ENCODE peak calls at places on chromosomes 13 and 19, in nine cellular contexts. H, C, Y, S, M, O, T, D and J are unnamed samples.

GRCh38 chr19:50777830-50778303 is 7.6 kb downstream of the GPR32 start:
- DNase-seq in H (peak), C (no peak), Y (no peak), S (no peak), M (no peak), O (no peak), T (no peak), D (no peak), J (no peak)

GRCh38 chr19:44072543-44073401 is 813 bp downstream of the ZNF284 start:
- DNase-seq in H (no peak), C (no peak), Y (no peak), S (no peak), M (no peak), O (no peak), T (no peak), D (no peak), J (no peak)

GRCh38 chr13:39364797-39365468 is 238.1 kb downstream of the LHFPL6 start:
- DNase-seq in H (peak), C (no peak), Y (no peak), S (no peak), M (no peak), O (no peak), T (no peak), D (no peak), J (no peak)

GRCh38 chr19:42273407-42274064 is 4.5 kb downstream of the CIC start:
- DNase-seq in H (no peak), C (no peak), Y (no peak), S (no peak), M (no peak), O (no peak), T (no peak), D (no peak), J (no peak)

GRCh38 chr13:68927387-68928026 is 1180.1 kb upstream of the ATXN8OS start:
- DNase-seq in H (peak), C (no peak), Y (no peak), S (no peak), M (peak), O (peak), T (no peak), D (no peak), J (no peak)

GRCh38 chr13:74868044-74868443 is 613.9 kb downstream of the TBC1D4 start:
- DNase-seq in H (no peak), C (no peak), Y (no peak), S (no peak), M (no peak), O (no peak), T (no peak), D (no peak), J (no peak)

GRCh38 chr13:26213345-26213744 is 8.8 kb downstream of the RNF6 start:
- DNase-seq in H (no peak), C (no peak), Y (no peak), S (no peak), M (no peak), O (no peak), T (no peak), D (no peak), J (no peak)

GRCh38 chr19:44648536-44649370 is 5.0 kb downstream of the PVR start:
- DNase-seq in H (no peak), C (no peak), Y (no peak), S (no peak), M (no peak), O (no peak), T (no peak), D (no peak), J (no peak)

GRCh38 chr13:20721454-20722357 is 18.2 kb downstream of the IL17D start:
- DNase-seq in H (peak), C (no peak), Y (no peak), S (no peak), M (peak), O (no peak), T (no peak), D (no peak), J (no peak)

GRCh38 chr19:1154731-1155351 is 19.2 kb downstream of the SBNO2 start:
- DNase-seq in H (no peak), C (no peak), Y (no peak), S (no peak), M (no peak), O (no peak), T (no peak), D (no peak), J (peak)

GRCh38 chr19:13981021-13981420 is 25.1 kb downstream of the RFX1 start:
- DNase-seq in H (no peak), C (no peak), Y (no peak), S (no peak), M (no peak), O (no peak), T (no peak), D (no peak), J (no peak)

GRCh38 chr13:112839347-112840105 is 129.5 kb upstream of the MCF2L start:
- DNase-seq in H (no peak), C (no peak), Y (no peak), S (no peak), M (no peak), O (no peak), T (no peak), D (no peak), J (no peak)

GRCh38 chr13:34926513-34926912 is 15.6 kb upstream of the NBEA start:
- DNase-seq in H (peak), C (no peak), Y (no peak), S (no peak), M (no peak), O (no peak), T (no peak), D (no peak), J (no peak)

GRCh38 chr13:45042539-45042938 is 53.2 kb downstream of the GPALPP1 start:
- DNase-seq in H (no peak), C (no peak), Y (no peak), S (no peak), M (no peak), O (no peak), T (no peak), D (no peak), J (no peak)

GRCh38 chr13:52067237-52067636 is 42.7 kb downstream of the UTP14C start:
- DNase-seq in H (no peak), C (no peak), Y (no peak), S (no peak), M (no peak), O (no peak), T (no peak), D (no peak), J (no peak)

GRCh38 chr13:44249439-44249838 is 124.2 kb upstream of the SERP2 start:
- DNase-seq in H (no peak), C (no peak), Y (no peak), S (no peak), M (no peak), O (peak), T (no peak), D (no peak), J (no peak)

GRCh38 chr13:102687520-102687919 is 7.3 kb downstream of the METTL21C start:
- DNase-seq in H (peak), C (no peak), Y (no peak), S (no peak), M (no peak), O (no peak), T (no peak), D (no peak), J (no peak)

GRCh38 chr13:30718661-30719520 is 16.5 kb upstream of the ALOX5AP start:
- DNase-seq in H (no peak), C (no peak), Y (no peak), S (no peak), M (no peak), O (no peak), T (no peak), D (no peak), J (no peak)

GRCh38 chr19:27691991-27692390 is 1521.0 kb downstream of the UQCRFS1 start:
- DNase-seq in H (no peak), C (no peak), Y (no peak), S (no peak), M (no peak), O (no peak), T (no peak), D (no peak), J (no peak)

GRCh38 chr19:2252481-2253105 is 3.5 kb downstream of the AMH start:
- DNase-seq in H (peak), C (no peak), Y (no peak), S (no peak), M (no peak), O (no peak), T (no peak), D (no peak), J (no peak)

GRCh38 chr13:31207630-31208549 is 8.1 kb downstream of the B3GLCT start:
- DNase-seq in H (peak), C (no peak), Y (no peak), S (peak), M (no peak), O (no peak), T (no peak), D (no peak), J (no peak)

GRCh38 chr13:27523345-27524073 is 73.1 kb upstream of the MTIF3 start:
- DNase-seq in H (no peak), C (no peak), Y (no peak), S (no peak), M (no peak), O (no peak), T (no peak), D (no peak), J (no peak)

GRCh38 chr13:106063591-106064308 is 471.7 kb downstream of the EFNB2 start:
- DNase-seq in H (no peak), C (no peak), Y (no peak), S (no peak), M (no peak), O (no peak), T (no peak), D (no peak), J (no peak)

GRCh38 chr19:11821474-11821873 is 7.4 kb downstream of the ZNF440 start:
- DNase-seq in H (no peak), C (no peak), Y (no peak), S (no peak), M (no peak), O (no peak), T (no peak), D (no peak), J (no peak)

GRCh38 chr19:30228113-30228725 is 144.0 kb upstream of the ZNF536 start:
- DNase-seq in H (peak), C (no peak), Y (peak), S (no peak), M (no peak), O (no peak), T (no peak), D (no peak), J (peak)

GRCh38 chr13:32475403-32475802 is 47.5 kb upstream of the N4BP2L1 start:
- DNase-seq in H (peak), C (no peak), Y (no peak), S (no peak), M (no peak), O (no peak), T (no peak), D (no peak), J (no peak)

GRCh38 chr13:32170841-32171240 is 139.3 kb downstream of the FRY start:
- DNase-seq in H (no peak), C (no peak), Y (no peak), S (no peak), M (no peak), O (no peak), T (no peak), D (no peak), J (no peak)

GRCh38 chr13:85529216-85529590 is 270.0 kb downstream of the SLITRK6 start:
- DNase-seq in H (no peak), C (no peak), Y (no peak), S (no peak), M (no peak), O (no peak), T (no peak), D (no peak), J (no peak)

GRCh38 chr19:4649392-4650094 is 10.2 kb downstream of the TNFAIP8L1 start:
- DNase-seq in H (no peak), C (no peak), Y (no peak), S (no peak), M (no peak), O (no peak), T (no peak), D (no peak), J (no peak)

GRCh38 chr19:19464339-19465098 is 50.8 kb downstream of the TSSK6 start:
- DNase-seq in H (peak), C (no peak), Y (no peak), S (no peak), M (no peak), O (peak), T (no peak), D (no peak), J (peak)

GRCh38 chr19:46787040-46787330 is 1.4 kb downstream of the SLC1A5 start:
- DNase-seq in H (no peak), C (no peak), Y (no peak), S (no peak), M (no peak), O (no peak), T (no peak), D (no peak), J (no peak)